ENCODE peak calls at places on chromosomes 1 and 21, in seven cellular contexts. V is CD4-positive, alpha-beta T cell; K is hepatocyte; J is endodermal cell; H is SK-N-SH; T is Peyer's patch; L is IMR-90. D is an unnamed sample.

GRCh38 chr21:15058718-15059316 is 6.0 kb downstream of the NRIP1 start:
- DNase-seq in V (no peak), K (peak; percentile 44), J (no peak), H (no peak), T (no peak), L (peak; percentile 68), D (peak; percentile 2)

GRCh38 chr1:116508090-116508983 is 62.5 kb downstream of the CD58 start:
- DNase-seq in V (no peak), K (no peak), J (no peak), H (no peak), T (no peak), L (no peak), D (no peak)

GRCh38 chr1:228955691-228956090 is 220.4 kb downstream of the RHOU start:
- DNase-seq in V (no peak), K (peak; percentile 60), J (peak; percentile 20), H (no peak), T (no peak), L (peak; percentile 70), D (no peak)

GRCh38 chr1:81517987-81518386 is 282.7 kb upstream of the ADGRL2 start:
- DNase-seq in V (no peak), K (peak; percentile 25), J (peak; percentile 63), H (no peak), T (no peak), L (no peak), D (no peak)

GRCh38 chr1:183484254-183484653 is 12.0 kb downstream of the SMG7 start:
- DNase-seq in V (no peak), K (no peak), J (no peak), H (no peak), T (no peak), L (no peak), D (no peak)

GRCh38 chr1:106721779-106722178 is 334.7 kb upstream of the PRMT6 start:
- DNase-seq in V (no peak), K (no peak), J (no peak), H (peak; percentile 1), T (no peak), L (no peak), D (no peak)

GRCh38 chr1:50502147-50502546 is 78.9 kb upstream of the DMRTA2 start:
- DNase-seq in V (no peak), K (no peak), J (no peak), H (no peak), T (no peak), L (no peak), D (no peak)

GRCh38 chr1:19262047-19262446 is 10.4 kb downstream of the MRTO4 start:
- DNase-seq in V (no peak), K (no peak), J (no peak), H (no peak), T (no peak), L (no peak), D (no peak)

GRCh38 chr1:154206212-154206611 is at the start of gene CFAP141:
- DNase-seq in V (peak; percentile 13), K (no peak), J (no peak), H (no peak), T (no peak), L (peak; percentile 21), D (peak; percentile 71)

GRCh38 chr1:34806396-34806795 is 13.6 kb downstream of the GJA4 start:
- DNase-seq in V (no peak), K (no peak), J (no peak), H (no peak), T (no peak), L (peak; percentile 50), D (peak; percentile 21)

GRCh38 chr1:21139601-21140000 is 37.1 kb downstream of the EIF4G3 start:
- DNase-seq in V (no peak), K (peak; percentile 8), J (no peak), H (peak; percentile 38), T (no peak), L (no peak), D (no peak)

GRCh38 chr1:116134178-116134773 is 23.1 kb downstream of the MAB21L3 start:
- DNase-seq in V (no peak), K (no peak), J (no peak), H (no peak), T (no peak), L (no peak), D (no peak)

GRCh38 chr1:235974616-235975015 is 90.3 kb downstream of the NID1 start:
- DNase-seq in V (no peak), K (no peak), J (no peak), H (no peak), T (no peak), L (peak; percentile 31), D (no peak)

GRCh38 chr1:184163674-184164470 is 112.3 kb downstream of the TSEN15 start:
- DNase-seq in V (no peak), K (no peak), J (peak; percentile 62), H (no peak), T (no peak), L (peak; percentile 89), D (peak; percentile 48)

DNA sequence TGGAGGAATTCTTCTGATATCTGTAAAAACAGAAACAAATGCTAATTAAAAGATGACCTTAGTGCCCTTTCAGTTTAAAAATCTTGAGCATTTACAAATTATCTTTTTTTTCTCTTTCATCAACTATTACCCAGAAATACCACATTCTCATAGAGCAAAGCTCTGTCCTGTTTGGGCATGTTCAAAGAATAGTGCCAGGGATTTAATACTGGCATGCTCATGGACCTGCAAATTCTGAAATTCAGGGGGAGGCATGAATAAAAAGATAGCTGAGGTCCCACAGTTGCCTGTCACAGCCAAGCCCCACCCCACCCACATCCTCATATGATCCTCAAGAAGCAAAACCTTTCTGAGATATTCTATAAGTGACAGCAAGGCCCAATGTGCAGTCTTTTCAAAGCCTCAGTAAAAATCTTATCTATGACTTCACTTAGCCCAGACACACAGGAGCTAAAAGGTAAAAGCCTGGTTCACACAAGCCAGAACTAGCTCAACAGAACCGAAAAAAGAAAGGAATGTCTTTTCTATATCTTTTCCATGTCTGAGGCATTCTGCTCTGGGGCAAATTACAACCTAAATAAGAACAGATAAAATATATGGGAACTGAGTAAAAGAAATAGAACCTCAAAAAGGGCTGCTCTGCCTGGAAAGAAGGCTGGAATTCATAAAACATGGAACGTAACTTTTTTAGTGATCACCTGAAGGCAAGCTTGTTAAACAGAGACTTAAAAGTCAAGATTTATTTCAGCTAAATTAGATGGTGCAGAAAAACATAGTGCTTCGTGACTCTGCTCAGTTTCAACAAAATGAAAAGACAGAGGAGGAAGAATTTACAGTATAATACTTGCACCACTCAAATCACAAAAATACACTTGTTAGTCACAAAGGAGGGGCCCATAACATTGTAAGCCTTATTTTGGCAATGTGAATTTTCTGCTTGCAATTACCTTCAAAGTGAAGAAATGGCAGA is 11.0 kb downstream of the WLS start:
- DNase-seq in V (no peak), K (no peak), J (no peak), H (no peak), T (no peak), L (no peak), D (peak; percentile 42)
- H3K27ac ChIP-seq in V (no peak overlapping the region), K (peak overlapping the region; percentile 26), J (no peak overlapping the region), H (no peak overlapping the region), T (no peak overlapping the region), L (no peak overlapping the region), D (no peak overlapping the region)

GRCh38 chr1:61294828-61295428 is 212.6 kb downstream of the NFIA start:
- DNase-seq in V (no peak), K (no peak), J (peak; percentile 57), H (no peak), T (no peak), L (no peak), D (no peak)
- TF ChIP-seq CTCF in V (no peak), K (no peak), J (peak; percentile 51), H (no peak), T (no peak), L (no peak), D (no peak)

GRCh38 chr1:8194481-8195227 is 123.3 kb upstream of the SLC45A1 start:
- DNase-seq in V (no peak), K (no peak), J (no peak), H (no peak), T (no peak), L (peak; percentile 67), D (peak; percentile 35)

GRCh38 chr1:8200317-8201115 is 117.4 kb upstream of the SLC45A1 start:
- DNase-seq in V (no peak), K (no peak), J (no peak), H (no peak), T (peak; percentile 27), L (no peak), D (no peak)

GRCh38 chr1:8201331-8201861 is 116.5 kb upstream of the SLC45A1 start:
- DNase-seq in V (no peak), K (no peak), J (peak; percentile 60), H (no peak), T (no peak), L (peak; percentile 23), D (no peak)

GRCh38 chr1:8198522-8198921 is 119.4 kb upstream of the SLC45A1 start:
- DNase-seq in V (no peak), K (no peak), J (no peak), H (no peak), T (no peak), L (no peak), D (no peak)

DNA sequence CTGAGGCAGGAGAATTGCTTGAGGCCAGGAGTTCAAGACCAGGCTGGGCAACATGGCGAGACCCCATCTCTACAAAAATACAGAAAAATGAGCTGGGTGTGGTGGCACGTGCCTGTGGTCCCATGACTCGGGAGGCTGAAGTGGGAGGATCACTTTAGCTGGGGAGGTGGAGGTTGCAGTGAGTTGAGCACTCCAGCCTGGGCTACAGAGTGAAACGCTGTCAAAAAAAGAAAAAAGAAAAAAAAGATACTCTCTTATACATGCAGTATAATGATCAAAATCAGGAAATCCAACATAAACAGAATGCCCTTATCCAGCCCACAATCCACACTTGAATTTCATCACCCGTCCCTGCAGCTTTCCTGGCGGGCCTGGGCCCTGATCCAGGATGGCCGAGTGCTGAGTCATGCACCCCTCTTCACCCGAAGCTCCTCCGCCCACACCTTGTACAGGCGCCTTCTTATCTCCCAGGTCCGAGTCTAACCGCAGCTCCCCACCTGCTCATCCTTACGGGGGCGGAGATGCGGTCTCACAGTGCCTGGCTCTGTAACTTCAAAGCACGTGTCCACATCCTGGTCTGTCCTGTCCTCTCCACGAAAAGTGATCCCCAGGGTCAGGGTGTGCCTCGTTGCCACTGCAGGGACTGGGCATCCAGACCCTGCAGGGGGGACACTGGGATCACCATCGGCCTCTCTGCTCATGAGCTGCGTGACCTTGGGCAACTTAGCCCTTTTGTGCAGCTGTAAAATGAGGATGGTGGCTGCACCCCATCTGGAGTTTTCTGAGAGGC is 120.2 kb upstream of the SLC45A1 start:
- DNase-seq in V (no peak), K (peak; percentile 82), J (no peak), H (no peak), T (peak; percentile 65), L (peak; percentile 97), D (peak; percentile 95)
- H3K27ac ChIP-seq in V (no peak overlapping the region), K (no peak overlapping the region), J (no peak overlapping the region), H (no peak overlapping the region), T (no peak overlapping the region), L (peak overlapping the region; percentile 85), D (peak overlapping the region; percentile 99)

DNA sequence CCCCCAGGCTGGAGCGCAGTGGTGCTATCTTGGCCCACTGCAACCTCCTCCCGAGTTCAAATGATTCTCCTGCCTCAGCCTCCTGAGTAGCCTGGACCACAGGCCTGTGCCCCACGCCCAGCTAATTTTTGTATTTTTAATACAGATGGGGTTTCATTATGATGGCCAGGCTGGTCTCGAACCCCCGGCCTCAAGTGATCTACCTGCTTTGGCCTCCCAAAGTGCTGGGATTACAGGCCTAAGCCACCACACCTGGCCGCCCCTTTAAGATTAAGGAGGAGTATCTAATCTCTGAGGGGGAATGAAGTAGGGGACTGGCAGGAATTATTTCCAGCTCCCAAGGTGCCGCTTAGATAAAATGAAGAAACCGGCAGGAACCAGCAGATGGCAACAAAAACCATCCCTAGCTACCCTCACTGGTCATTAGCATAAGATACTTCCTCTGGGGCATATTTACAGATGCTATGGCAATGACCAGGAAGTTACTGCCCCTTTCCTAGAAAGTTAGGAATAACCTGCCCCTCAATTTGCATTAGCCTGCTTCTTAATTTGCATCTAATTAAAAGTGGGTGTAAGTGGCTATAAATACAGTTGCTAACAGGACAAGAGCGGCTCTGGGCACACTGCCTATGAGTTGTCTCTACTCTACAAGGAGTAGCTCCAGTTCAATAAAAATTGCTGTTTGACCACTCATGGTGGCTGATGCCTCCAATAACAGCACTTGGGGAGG is 7.1 kb upstream of the NSUN4 start:
- DNase-seq in V (no peak), K (peak; percentile 45), J (peak; percentile 78), H (peak; percentile 59), T (no peak), L (peak; percentile 31), D (peak; percentile 34)
- TF ChIP-seq CTCF in V (no peak), K (peak; percentile 42), J (peak; percentile 69), H (peak; percentile 35), T (peak; percentile 30), L (peak; percentile 38), D (no peak)

D was measured in RWPE1.